ENCODE peak calls at places on chromosomes 13 and 19, in six cellular contexts. S is fibroblast of the aortic adventitia, L is psoas muscle, H is progenitor cell of endocrine pancreas, G is fibroblast of lung, P is pancreas. D is an unnamed sample.

GRCh38 chr13:32947886-32948285 is 68.3 kb upstream of the KL start:
- DNase-seq in S (no peak), L (no peak), H (no peak), G (no peak), P (no peak), D (no peak)

GRCh38 chr19:58362272-58362994 is at the start of gene ZNF497:
- DNase-seq in S (peak), L (peak), H (peak), G (peak), P (peak), D (peak)

GRCh38 chr13:49020940-49021548 is 45.3 kb downstream of the FNDC3A start:
- DNase-seq in S (peak), L (no peak), H (no peak), G (peak), P (no peak), D (no peak)

GRCh38 chr13:49097374-49097773 is 121.7 kb downstream of the FNDC3A start:
- DNase-seq in S (peak), L (no peak), H (no peak), G (peak), P (no peak), D (no peak)

GRCh38 chr19:14840206-14840605 is 5.2 kb upstream of the OR7A5 start:
- DNase-seq in S (no peak), L (no peak), H (no peak), G (no peak), P (no peak), D (no peak)

GRCh38 chr13:50457430-50458393 is 385.8 kb downstream of the DLEU7 start:
- DNase-seq in S (peak), L (peak), H (no peak), G (no peak), P (no peak), D (no peak)

GRCh38 chr13:44040070-44040753 is 160.5 kb downstream of the LACC1 start:
- DNase-seq in S (peak), L (no peak), H (no peak), G (peak), P (no peak), D (no peak)

GRCh38 chr13:100751826-100752225 is 77.2 kb upstream of the TMTC4 start:
- DNase-seq in S (no peak), L (no peak), H (no peak), G (no peak), P (no peak), D (no peak)

GRCh38 chr19:43594710-43595604 is 977 bp downstream of the IRGQ start:
- DNase-seq in S (peak), L (peak), H (peak), G (peak), P (peak), D (peak)

GRCh38 chr13:50222569-50223332 is 207.5 kb downstream of the KCNRG start:
- DNase-seq in S (peak), L (peak), H (no peak), G (peak), P (peak), D (no peak)

GRCh38 chr13:103952183-103952582 is 886.0 kb upstream of the SLC10A2 start:
- DNase-seq in S (no peak), L (no peak), H (no peak), G (no peak), P (no peak), D (no peak)

GRCh38 chr13:110758195-110758594 is 44.7 kb downstream of the ING1 start:
- DNase-seq in S (peak), L (no peak), H (no peak), G (peak), P (no peak), D (no peak)

GRCh38 chr19:32830231-32831014 is 39.1 kb downstream of the SLC7A9 start:
- DNase-seq in S (peak), L (no peak), H (no peak), G (peak), P (no peak), D (no peak)

GRCh38 chr19:15562861-15563260 is 52.2 kb upstream of the CYP4F8 start:
- DNase-seq in S (peak), L (no peak), H (no peak), G (no peak), P (no peak), D (peak)

GRCh38 chr19:14061081-14061749 is 661 bp downstream of the PALM3 start:
- DNase-seq in S (peak), L (no peak), H (no peak), G (peak), P (peak), D (peak)

GRCh38 chr13:37134411-37135041 is 29.1 kb upstream of the CSNK1A1L start:
- DNase-seq in S (peak), L (no peak), H (no peak), G (peak), P (no peak), D (no peak)

GRCh38 chr19:58097349-58097748 is 682 bp downstream of the ZSCAN18 start:
- DNase-seq in S (no peak), L (no peak), H (no peak), G (no peak), P (peak), D (no peak)

GRCh38 chr13:28707629-28708427 is 10.9 kb downstream of the SLC46A3 start:
- DNase-seq in S (peak), L (no peak), H (no peak), G (peak), P (no peak), D (no peak)

GRCh38 chr19:55082023-55082851 is 6.6 kb downstream of the EPS8L1 start:
- DNase-seq in S (peak), L (no peak), H (no peak), G (peak), P (no peak), D (no peak)

GRCh38 chr19:50315773-50316448 is 13.3 kb downstream of the KCNC3 start:
- DNase-seq in S (no peak), L (no peak), H (no peak), G (no peak), P (no peak), D (no peak)

GRCh38 chr13:85241045-85241444 is 558.2 kb downstream of the SLITRK6 start:
- DNase-seq in S (peak), L (no peak), H (no peak), G (peak), P (no peak), D (no peak)

GRCh38 chr13:57629821-57630235 is 1.7 kb upstream of the PCDH17 start:
- DNase-seq in S (peak), L (peak), H (peak), G (peak), P (peak), D (no peak)

GRCh38 chr19:6685482-6685881 is 15.5 kb upstream of the TNFSF14 start:
- DNase-seq in S (no peak), L (no peak), H (no peak), G (no peak), P (no peak), D (no peak)

GRCh38 chr19:14502334-14503092 is 6.6 kb upstream of the GIPC1 start:
- DNase-seq in S (no peak), L (no peak), H (no peak), G (no peak), P (no peak), D (no peak)

GRCh38 chr19:13902993-13903555 is 2.8 kb downstream of the BRME1 start:
- DNase-seq in S (no peak), L (no peak), H (no peak), G (no peak), P (no peak), D (peak)

GRCh38 chr19:40217027-40217810 is 965 bp downstream of the TTC9B start:
- DNase-seq in S (no peak), L (peak), H (peak), G (no peak), P (peak), D (peak)

GRCh38 chr19:39795001-39795400 is 16.3 kb downstream of the LEUTX start:
- DNase-seq in S (no peak), L (no peak), H (no peak), G (no peak), P (no peak), D (no peak)

GRCh38 chr13:108195861-108196260 is 19.5 kb downstream of the LIG4 start:
- DNase-seq in S (no peak), L (no peak), H (no peak), G (no peak), P (no peak), D (no peak)

GRCh38 chr19:410243-410781 is 1.4 kb upstream of the C2CD4C start:
- DNase-seq in S (no peak), L (no peak), H (no peak), G (no peak), P (no peak), D (no peak)

GRCh38 chr13:30907167-30907761 is 1.2 kb downstream of the MEDAG start:
- DNase-seq in S (peak), L (no peak), H (no peak), G (peak), P (no peak), D (no peak)

GRCh38 chr19:38647368-38647965 is at the start of gene ACTN4:
- DNase-seq in S (peak), L (peak), H (peak), G (peak), P (peak), D (peak)

GRCh38 chr19:33248104-33248503 is 22.5 kb upstream of the SLC7A10 start:
- DNase-seq in S (no peak), L (no peak), H (no peak), G (no peak), P (no peak), D (no peak)

GRCh38 chr13:42484396-42484795 is 89.6 kb upstream of the TNFSF11 start:
- DNase-seq in S (peak), L (no peak), H (no peak), G (peak), P (no peak), D (no peak)

GRCh38 chr13:42474954-42475353 is 99.0 kb upstream of the TNFSF11 start:
- DNase-seq in S (peak), L (no peak), H (no peak), G (peak), P (no peak), D (no peak)

GRCh38 chr13:42477588-42478190 is 96.3 kb upstream of the TNFSF11 start:
- DNase-seq in S (no peak), L (peak), H (no peak), G (no peak), P (peak), D (no peak)

GRCh38 chr13:42478531-42479156 is 95.3 kb upstream of the TNFSF11 start:
- DNase-seq in S (peak), L (no peak), H (no peak), G (no peak), P (no peak), D (no peak)
- TF ChIP-seq CTCF in S (peak), L (no peak), H (peak), G (peak), P (no peak), D (no peak)

GRCh38 chr19:44947041-44947581 is 1.3 kb downstream of the APOC2 start:
- DNase-seq in S (no peak), L (no peak), H (no peak), G (no peak), P (no peak), D (no peak)
- TF ChIP-seq CTCF in S (no peak), L (no peak), H (no peak), G (no peak), P (no peak), D (no peak)

GRCh38 chr19:56261145-56261544 is 11.4 kb upstream of the EDDM13 start:
- DNase-seq in S (no peak), L (no peak), H (no peak), G (no peak), P (no peak), D (no peak)
- TF ChIP-seq CTCF in S (no peak), L (no peak), H (no peak), G (no peak), P (no peak), D (no peak)

GRCh38 chr13:20121154-20121515 is 39.7 kb downstream of the GJA3 start:
- DNase-seq in S (peak), L (no peak), H (no peak), G (no peak), P (no peak), D (peak)

GRCh38 chr13:20114066-20114465 is 46.8 kb downstream of the GJA3 start:
- DNase-seq in S (no peak), L (no peak), H (no peak), G (no peak), P (no peak), D (no peak)

GRCh38 chr13:20119960-20120359 is 40.9 kb downstream of the GJA3 start:
- DNase-seq in S (no peak), L (no peak), H (no peak), G (no peak), P (no peak), D (no peak)

GRCh38 chr13:20116213-20116612 is 44.6 kb downstream of the GJA3 start:
- DNase-seq in S (no peak), L (no peak), H (no peak), G (no peak), P (no peak), D (no peak)

DNA sequence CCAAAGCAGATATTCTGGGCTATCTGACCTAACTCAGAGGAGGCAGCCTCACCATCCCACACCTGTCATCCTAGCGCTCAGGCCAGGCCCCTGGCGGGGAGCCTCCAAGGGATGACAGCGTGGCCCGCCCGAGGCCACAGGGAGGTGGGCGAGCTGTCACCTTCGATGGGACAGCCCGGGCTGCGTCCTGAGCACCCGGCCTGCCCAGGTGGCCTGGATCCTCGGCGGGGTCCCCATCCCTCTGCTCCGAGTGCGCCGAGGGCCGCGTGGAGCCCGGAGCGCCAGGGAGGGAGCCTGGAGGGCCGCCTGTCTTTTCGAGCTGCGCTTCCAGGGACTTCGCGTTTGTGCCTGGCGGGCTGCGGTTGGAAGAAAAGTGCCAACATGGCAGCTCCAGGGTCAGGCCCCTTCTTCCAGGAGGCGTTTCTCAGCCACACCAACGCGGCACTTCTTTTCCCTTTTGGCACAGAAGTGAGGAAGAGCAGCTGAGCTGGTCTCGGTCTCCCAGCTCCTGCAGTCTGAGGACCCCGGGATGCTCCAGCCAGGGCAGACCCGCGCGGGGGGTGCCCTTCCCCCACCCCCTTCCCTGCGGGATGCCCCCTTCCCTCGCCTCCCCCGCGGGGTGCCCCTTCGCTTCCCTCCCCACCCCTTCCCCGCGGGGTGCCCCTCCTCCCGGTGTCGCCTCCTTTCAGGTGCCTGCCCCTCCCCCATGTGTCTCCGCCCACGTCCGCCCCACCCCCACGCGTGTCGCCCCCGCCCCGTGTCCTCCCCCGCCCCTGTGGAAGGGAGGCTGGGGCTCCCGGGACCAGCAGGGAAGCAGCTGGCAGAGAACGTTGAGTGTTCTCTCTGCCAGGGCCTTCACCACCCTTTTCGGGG is 42.3 kb downstream of the GJA3 start:
- DNase-seq in S (peak), L (peak), H (peak), G (peak), P (peak), D (peak)
- TF ChIP-seq CTCF in S (no peak), L (no peak), H (peak), G (no peak), P (no peak), D (no peak)

GRCh38 chr19:17006579-17006978 is 20.0 kb downstream of the CPAMD8 start:
- DNase-seq in S (no peak), L (no peak), H (no peak), G (no peak), P (no peak), D (no peak)

GRCh38 chr19:17004386-17004785 is 22.2 kb downstream of the CPAMD8 start:
- DNase-seq in S (no peak), L (no peak), H (no peak), G (no peak), P (no peak), D (no peak)

GRCh38 chr19:17002455-17002854 is 24.2 kb downstream of the CPAMD8 start:
- DNase-seq in S (no peak), L (no peak), H (no peak), G (no peak), P (no peak), D (no peak)

GRCh38 chr19:17001603-17002183 is 24.9 kb downstream of the CPAMD8 start:
- DNase-seq in S (no peak), L (no peak), H (no peak), G (no peak), P (no peak), D (no peak)

GRCh38 chr19:17005000-17005399 is 21.6 kb downstream of the CPAMD8 start:
- DNase-seq in S (no peak), L (no peak), H (no peak), G (no peak), P (no peak), D (no peak)
- TF ChIP-seq CTCF in S (no peak), L (no peak), H (peak), G (no peak), P (no peak), D (no peak)

GRCh38 chr19:3275583-3276340 is 51.3 kb downstream of the CELF5 start:
- DNase-seq in S (peak), L (peak), H (peak), G (peak), P (peak), D (peak)
- TF ChIP-seq CTCF in S (no peak), L (no peak), H (peak), G (peak), P (no peak), D (peak)

GRCh38 chr13:109275848-109276247 is 510.5 kb downstream of the IRS2 start:
- DNase-seq in S (no peak), L (no peak), H (no peak), G (peak), P (peak), D (peak)
- TF ChIP-seq CTCF in S (no peak), L (no peak), H (peak), G (no peak), P (no peak), D (no peak)

DNA sequence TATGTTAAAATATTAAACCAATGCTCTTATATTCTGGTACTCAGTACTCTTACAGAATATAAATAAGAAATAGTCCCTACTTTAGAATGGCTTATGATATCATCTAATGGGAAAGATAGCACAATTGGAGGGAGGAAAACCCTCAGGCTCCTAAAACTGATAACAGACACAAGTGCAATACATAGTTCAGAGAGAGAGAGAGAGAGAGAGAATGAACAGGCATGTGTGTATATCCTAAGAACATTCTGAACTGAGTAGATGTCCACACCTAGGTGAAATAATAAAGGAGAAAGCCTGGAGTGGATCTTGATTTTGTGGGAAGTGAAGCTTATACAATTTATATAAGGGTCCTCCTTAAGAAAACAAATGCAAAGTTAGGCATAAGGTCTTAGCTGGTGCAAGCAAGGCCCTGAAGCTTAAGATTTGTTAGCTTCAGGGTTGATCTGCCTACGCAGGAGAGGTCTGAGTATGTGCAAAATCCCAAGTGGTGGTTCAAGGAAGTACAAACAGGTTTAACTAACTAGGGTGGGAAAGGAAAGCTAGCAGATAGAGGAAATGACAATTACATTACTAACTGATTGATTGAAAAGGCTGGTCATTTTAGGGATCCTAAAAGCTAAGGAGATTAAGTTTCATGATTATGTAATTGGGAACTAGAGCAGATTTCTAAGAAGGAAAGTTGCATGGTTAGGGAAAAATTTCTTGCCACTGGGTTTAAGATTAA is 53.3 kb downstream of the SOX21 start:
- DNase-seq in S (no peak), L (no peak), H (no peak), G (no peak), P (no peak), D (no peak)
- TF ChIP-seq CTCF in S (no peak), L (no peak), H (peak), G (no peak), P (no peak), D (no peak)

GRCh38 chr19:51712461-51713081 is 11.2 kb downstream of the HAS1 start:
- DNase-seq in S (peak), L (no peak), H (no peak), G (peak), P (no peak), D (peak)
- TF ChIP-seq CTCF in S (peak), L (no peak), H (peak), G (peak), P (peak), D (peak)

GRCh38 chr13:64446372-64446771 is 2783.8 kb downstream of the PCDH9 start:
- DNase-seq in S (no peak), L (no peak), H (no peak), G (no peak), P (no peak), D (no peak)
- TF ChIP-seq CTCF in S (no peak), L (no peak), H (peak), G (no peak), P (no peak), D (no peak)

D was measured in Calu3.